ENCODE peak calls at places on chromosomes 16 and 17, in six cellular contexts. A is MM.1S, S is IMR-90, M is bronchial epithelial cell, N is foreskin fibroblast, I is pancreas. Y is an unnamed sample.

GRCh38 chr16:57844416-57845030 is 42.2 kb upstream of the KIFC3 start:
- DNase-seq in A (no peak), I (no peak), M (no peak), N (no peak), S (no peak), Y (no peak)

GRCh38 chr17:15432807-15433547 is 34.4 kb downstream of the CDRT4 start:
- DNase-seq in A (no peak), S (peak), I (no peak), N (peak), M (no peak), Y (no peak)

GRCh38 chr16:28951410-28951943 is 740 bp downstream of the NFATC2IP start:
- DNase-seq in S (no peak), I (no peak), M (peak), A (peak), N (no peak), Y (peak)

GRCh38 chr16:82992826-82993225 is 366.1 kb downstream of the CDH13 start:
- DNase-seq in A (no peak), M (no peak), S (no peak), I (no peak), N (no peak), Y (no peak)

GRCh38 chr17:68595496-68595895 is 5.7 kb downstream of the FAM20A start:
- DNase-seq in N (no peak), S (no peak), I (no peak), A (no peak), M (no peak), Y (no peak)

GRCh38 chr17:73650617-73651200 is 6.5 kb upstream of the SDK2 start:
- DNase-seq in N (no peak), S (no peak), I (no peak), M (no peak), A (no peak), Y (no peak)

GRCh38 chr17:28497931-28498330 is 8.2 kb upstream of the FOXN1 start:
- DNase-seq in M (peak), A (no peak), I (peak), S (no peak), N (no peak), Y (peak)

GRCh38 chr16:65889533-65889966 is 476.9 kb upstream of the CDH5 start:
- DNase-seq in M (peak), A (no peak), N (no peak), I (peak), S (peak), Y (peak)

GRCh38 chr16:54284319-54284930 is 2.2 kb downstream of the IRX3 start:
- DNase-seq in S (no peak), M (no peak), I (peak), N (no peak), A (no peak), Y (peak)

GRCh38 chr17:71098071-71098470 is 928.7 kb downstream of the KCNJ2 start:
- DNase-seq in I (no peak), S (no peak), N (no peak), A (peak), M (no peak), Y (no peak)

GRCh38 chr17:68511671-68512246 is 471 bp upstream of the PRKAR1A start:
- DNase-seq in S (peak), A (peak), M (peak), I (peak), N (peak), Y (no peak)

GRCh38 chr17:31452101-31452500 is 60.6 kb downstream of the RAB11FIP4 start:
- DNase-seq in N (peak), S (peak), A (no peak), M (peak), I (no peak), Y (peak)

GRCh38 chr16:4071686-4072561 is 44.3 kb downstream of the ADCY9 start:
- DNase-seq in N (no peak), I (no peak), M (no peak), A (no peak), S (no peak), Y (no peak)

GRCh38 chr16:66618588-66618987 is 14.1 kb downstream of the CMTM3 start:
- DNase-seq in M (peak), I (no peak), S (peak), N (peak), A (no peak), Y (peak)

GRCh38 chr16:28859326-28859725 is 4.3 kb upstream of the SH2B1 start:
- DNase-seq in S (no peak), A (no peak), I (no peak), M (no peak), N (no peak), Y (no peak)

GRCh38 chr17:55295411-55296170 is 30.8 kb downstream of the HLF start:
- DNase-seq in M (peak), N (no peak), I (peak), A (peak), S (peak), Y (peak)

GRCh38 chr17:8012996-8013640 is 10.7 kb downstream of the GUCY2D start:
- DNase-seq in S (no peak), I (no peak), N (no peak), A (no peak), M (no peak), Y (no peak)

GRCh38 chr16:35776-36305 is 17.6 kb downstream of the POLR3K start:
- DNase-seq in A (no peak), S (no peak), I (no peak), N (no peak), M (no peak), Y (no peak)

GRCh38 chr16:67883146-67883871 is 1.4 kb upstream of the NRN1L start:
- DNase-seq in S (no peak), A (no peak), I (no peak), N (no peak), M (no peak), Y (no peak)

GRCh38 chr16:77833906-77834599 is 45.7 kb downstream of the VAT1L start:
- DNase-seq in I (no peak), A (no peak), S (peak), M (peak), N (peak), Y (peak)

GRCh38 chr17:48261297-48261880 is 153.8 kb downstream of the SNX11 start:
- DNase-seq in N (no peak), A (peak), S (peak), M (no peak), I (no peak), Y (peak)

GRCh38 chr17:40958086-40958953 is 8.4 kb downstream of the KRT39 start:
- DNase-seq in M (peak), I (no peak), N (no peak), S (no peak), A (no peak), Y (peak)

GRCh38 chr17:79968116-79968515 is 67.6 kb downstream of the TBC1D16 start:
- DNase-seq in S (no peak), A (no peak), M (no peak), N (no peak), I (no peak), Y (no peak)

GRCh38 chr17:65987988-65988387 is 203.9 kb downstream of the CEP112 start:
- DNase-seq in M (peak), N (peak), S (peak), A (peak), I (peak), Y (peak)

GRCh38 chr16:12260647-12261262 is 284.2 kb downstream of the SNX29 start:
- DNase-seq in S (peak), I (no peak), A (no peak), N (no peak), M (peak), Y (peak)

GRCh38 chr17:54899721-54900456 is 763 bp upstream of the TOM1L1 start:
- DNase-seq in M (no peak), S (peak), I (peak), N (no peak), A (no peak), Y (no peak)

GRCh38 chr16:47724386-47724785 is 263.3 kb downstream of the PHKB start:
- DNase-seq in I (no peak), N (no peak), S (no peak), A (no peak), M (no peak), Y (no peak)

GRCh38 chr17:6343736-6344135 is 91.2 kb downstream of the AIPL1 start:
- DNase-seq in A (no peak), S (no peak), M (no peak), N (no peak), I (no peak), Y (no peak)

GRCh38 chr17:22507823-22508222 is 815.5 kb downstream of the KCNJ18 start:
- DNase-seq in M (no peak), A (no peak), N (no peak), I (no peak), S (no peak), Y (no peak)

GRCh38 chr16:9090960-9091866 is at the start of gene HAPSTR1:
- DNase-seq in A (peak), N (peak), M (peak), S (peak), I (peak), Y (peak)

GRCh38 chr17:67438669-67439068 is 61.6 kb downstream of the PITPNC1 start:
- DNase-seq in N (no peak), S (no peak), M (no peak), I (peak), A (no peak), Y (no peak)

GRCh38 chr17:78923660-78924453 is 1.3 kb downstream of the TIMP2 start:
- DNase-seq in I (peak), N (no peak), A (peak), M (peak), S (no peak), Y (peak)

GRCh38 chr17:34716291-34716690 is 136.9 kb downstream of the TMEM132E start:
- DNase-seq in N (no peak), M (no peak), A (no peak), I (no peak), S (no peak), Y (no peak)

GRCh38 chr17:64788286-64789060 is 126.4 kb upstream of the SMURF2 start:
- DNase-seq in I (no peak), A (no peak), M (no peak), N (no peak), S (no peak), Y (no peak)

GRCh38 chr16:83623091-83623730 is 184.6 kb upstream of the HSBP1 start:
- DNase-seq in I (no peak), N (no peak), M (no peak), A (no peak), S (no peak), Y (no peak)

GRCh38 chr16:23172549-23172948 is 10.0 kb upstream of the SCNN1G start:
- DNase-seq in M (no peak), I (no peak), N (no peak), S (no peak), A (no peak), Y (no peak)

DNA sequence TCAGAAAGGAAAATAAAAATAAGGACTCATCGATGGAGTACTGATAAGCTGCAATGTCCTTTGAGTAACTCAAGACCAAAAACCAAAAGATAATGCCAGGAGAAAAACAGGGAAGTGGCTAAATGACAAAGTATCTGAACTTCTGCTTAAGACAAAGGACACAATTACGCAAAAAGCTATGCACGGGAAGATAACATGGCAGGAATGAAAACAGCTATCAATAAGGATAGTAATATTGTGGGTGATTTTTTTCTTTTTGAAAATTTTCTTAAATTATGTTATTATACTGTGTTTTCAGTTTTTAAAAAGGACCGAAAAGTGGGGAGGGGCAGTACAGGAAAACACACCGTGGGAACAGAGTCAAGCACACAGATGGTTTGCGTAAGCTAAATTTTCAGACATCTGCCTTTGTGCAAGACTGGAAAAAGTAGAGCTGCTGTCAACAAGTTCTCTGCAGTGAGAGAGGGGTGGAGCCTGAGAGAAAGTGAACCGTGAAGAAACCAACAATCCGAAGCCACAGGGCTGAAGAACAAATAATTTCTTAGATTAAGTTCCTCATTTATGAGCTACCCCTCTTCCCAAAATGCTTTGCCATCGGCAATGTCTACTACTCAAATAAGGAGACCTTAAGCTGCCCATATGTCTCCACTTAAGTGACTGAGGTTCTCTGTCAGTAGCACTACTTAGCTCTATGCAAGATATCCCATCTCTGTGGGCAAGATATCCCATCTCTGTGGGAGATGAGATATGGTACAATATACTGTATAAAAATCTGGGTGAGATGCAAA is 99.9 kb upstream of the CORO6 start:
- DNase-seq in I (peak), N (peak), S (peak), A (peak), M (peak), Y (peak)
- H3K4me3 ChIP-seq in I (peak), N (no peak), S (no peak), A (no peak), M (no peak), Y (no peak)

GRCh38 chr16:49491111-49491670 is 117.6 kb downstream of the C16orf78 start:
- DNase-seq in M (no peak), S (no peak), A (no peak), I (no peak), N (peak), Y (no peak)

GRCh38 chr16:49491736-49492089 is 118.1 kb downstream of the C16orf78 start:
- DNase-seq in M (peak), A (peak), S (no peak), I (peak), N (no peak), Y (no peak)

GRCh38 chr16:49492896-49493620 is 119.5 kb downstream of the C16orf78 start:
- DNase-seq in I (no peak), N (no peak), M (no peak), A (no peak), S (no peak), Y (no peak)

GRCh38 chr16:49493836-49494235 is 120.2 kb downstream of the C16orf78 start:
- DNase-seq in S (no peak), A (no peak), M (no peak), I (no peak), N (no peak), Y (no peak)

GRCh38 chr16:49492090-49492801 is 118.6 kb downstream of the C16orf78 start:
- DNase-seq in S (no peak), N (no peak), A (peak), I (peak), M (no peak), Y (no peak)
- TF ChIP-seq CTCF in S (peak), N (peak), A (peak), I (peak), M (peak), Y (peak)

DNA sequence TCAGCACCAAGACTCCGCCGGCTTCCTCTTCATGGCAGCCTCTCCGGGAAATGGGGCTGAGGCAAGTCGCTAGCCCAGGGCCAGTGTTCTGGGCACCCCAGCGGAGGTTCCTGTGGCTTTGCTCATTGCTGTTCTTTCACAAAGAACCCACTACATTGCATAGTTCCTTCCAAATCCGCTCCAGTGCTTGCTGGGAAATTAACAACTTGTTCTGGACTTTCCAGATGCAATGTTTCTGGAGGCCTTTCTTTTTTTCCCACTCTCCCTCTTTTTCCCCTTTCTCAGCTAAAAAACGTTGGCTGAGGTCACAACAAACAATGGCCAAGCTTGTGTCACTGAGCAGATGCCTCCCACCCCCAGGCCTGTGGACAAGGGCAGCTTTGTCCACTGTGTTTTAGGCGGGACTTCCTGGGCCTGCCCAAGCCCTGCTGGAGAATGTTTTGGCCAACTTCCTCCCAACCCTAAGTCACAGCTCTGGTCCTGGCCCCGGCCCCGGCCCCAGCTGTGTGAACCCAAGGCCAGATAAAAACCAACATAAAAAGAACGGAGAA is 131.5 kb upstream of the RCVRN start:
- DNase-seq in M (no peak), I (no peak), N (no peak), A (no peak), S (no peak), Y (no peak)
- H3K4me3 ChIP-seq in M (no peak), I (no peak), N (no peak), A (no peak), S (no peak), Y (no peak)

DNA sequence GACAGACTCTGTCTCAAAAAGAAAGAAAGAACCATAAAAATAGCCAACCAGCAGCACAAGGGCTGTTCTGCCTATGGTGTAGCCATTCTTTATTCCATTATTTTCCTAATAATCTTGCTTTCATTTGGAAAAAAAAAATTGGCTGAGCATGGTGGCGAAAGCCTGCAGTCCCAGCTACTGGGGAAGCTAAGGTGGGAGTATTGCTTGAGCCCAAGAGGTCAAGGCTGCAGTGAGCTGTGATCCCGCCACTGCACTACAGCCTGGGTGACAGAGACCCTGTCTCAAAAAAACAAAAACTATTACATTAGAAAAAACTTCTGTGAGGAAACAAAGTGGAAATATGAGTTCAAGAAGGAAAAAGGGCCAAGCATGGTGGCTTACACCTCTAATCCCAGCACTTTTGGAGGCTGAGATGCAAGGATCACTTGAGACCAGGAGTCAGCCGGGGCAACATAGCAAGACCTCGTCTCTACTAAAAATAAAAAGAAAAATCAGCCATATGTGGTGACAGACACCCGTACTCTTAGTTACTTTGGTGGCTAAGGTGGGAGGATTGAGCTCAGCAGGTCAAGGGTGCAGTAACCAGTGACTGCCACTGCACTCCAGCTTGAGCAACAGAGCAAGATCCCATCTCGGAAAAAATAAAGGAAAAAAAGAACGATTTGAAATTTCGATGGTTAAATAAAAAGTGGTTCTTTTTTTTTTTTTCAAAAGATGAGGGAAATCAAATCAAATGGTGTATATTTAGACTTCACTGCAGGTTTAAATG is 2.5 kb downstream of the DCAKD start:
- DNase-seq in A (no peak), N (no peak), I (no peak), M (no peak), S (no peak), Y (no peak)
- TF ChIP-seq CTCF in A (peak), N (peak), I (no peak), M (peak), S (no peak), Y (peak)

DNA sequence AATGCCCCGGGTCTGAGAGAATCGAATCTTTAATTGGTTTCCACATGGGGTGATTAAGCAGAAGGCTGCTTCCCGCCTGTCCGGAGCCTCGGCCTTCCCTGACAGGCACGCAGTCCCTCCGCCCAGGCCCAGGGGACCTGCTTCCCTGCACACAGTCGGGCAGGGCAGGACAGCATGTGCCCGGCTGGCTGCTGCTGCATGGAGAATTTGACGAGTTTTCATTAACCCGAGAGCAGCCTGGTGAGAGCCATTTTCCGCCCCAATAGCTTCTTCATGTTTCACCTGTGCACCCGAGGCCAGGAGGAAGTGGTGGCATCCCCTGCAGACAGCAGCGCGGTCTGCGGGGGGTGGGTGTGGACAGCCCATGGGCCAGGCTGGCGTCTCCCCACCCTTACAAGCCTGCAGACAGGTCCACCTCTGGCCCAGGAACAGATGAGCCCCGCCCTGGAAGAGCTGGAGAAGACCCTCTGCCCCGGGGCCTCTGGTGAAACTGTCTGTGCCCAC is 67.1 kb downstream of the KLHDC4 start:
- DNase-seq in N (no peak), M (no peak), A (no peak), S (no peak), I (no peak), Y (no peak)
- H3K4me3 ChIP-seq in N (no peak), M (no peak), A (no peak), S (no peak), I (no peak), Y (no peak)

GRCh38 chr16:30700491-30700890 is 1.5 kb downstream of the SRCAP start:
- DNase-seq in I (no peak), S (peak), A (no peak), N (no peak), M (no peak), Y (no peak)

GRCh38 chr16:30697264-30698138 is 1.5 kb upstream of the SRCAP start:
- DNase-seq in A (peak), I (no peak), N (no peak), M (no peak), S (peak), Y (no peak)

GRCh38 chr16:30699615-30700099 is 686 bp downstream of the SRCAP start:
- DNase-seq in N (no peak), I (no peak), A (no peak), M (no peak), S (no peak), Y (peak)

GRCh38 chr16:30698816-30699614 is at the start of gene SRCAP:
- DNase-seq in I (peak), M (peak), S (peak), A (peak), N (peak), Y (peak)

GRCh38 chr16:30698139-30698815 is 694 bp upstream of the SRCAP start:
- DNase-seq in A (peak), M (peak), N (peak), S (peak), I (peak), Y (peak)
- TF ChIP-seq CTCF in A (no peak), M (no peak), N (no peak), S (no peak), I (no peak), Y (no peak)

GRCh38 chr17:17947966-17948365 is 24.2 kb downstream of the TOM1L2 start:
- DNase-seq in M (peak), A (no peak), I (no peak), N (no peak), S (peak), Y (peak)
- H3K4me3 ChIP-seq in M (no peak), A (no peak), I (no peak), N (no peak), S (no peak), Y (no peak)

GRCh38 chr17:50205111-50205821 is 3.8 kb upstream of the COL1A1 start:
- DNase-seq in S (peak), M (no peak), N (peak), I (no peak), A (no peak), Y (no peak)

GRCh38 chr17:50203589-50204345 is 2.3 kb upstream of the COL1A1 start:
- DNase-seq in N (peak), I (no peak), A (no peak), M (no peak), S (peak), Y (no peak)

GRCh38 chr17:50204431-50204830 is 3.0 kb upstream of the COL1A1 start:
- DNase-seq in S (no peak), A (no peak), I (no peak), M (no peak), N (no peak), Y (no peak)

GRCh38 chr17:50201226-50201854 is at the start of gene COL1A1:
- DNase-seq in S (peak), N (peak), A (no peak), M (no peak), I (peak), Y (no peak)

GRCh38 chr17:50203086-50203485 is 1.7 kb upstream of the COL1A1 start:
- DNase-seq in S (peak), M (no peak), A (no peak), N (peak), I (no peak), Y (no peak)
- TF ChIP-seq CTCF in S (no peak), M (no peak), A (no peak), N (no peak), I (no peak), Y (no peak)

Y was measured in epithelial cell of esophagus.